ENCODE peak calls at places on chromosomes 16 and 17, in ten cellular contexts. L is left lung; D is HAP-1; X is psoas muscle; P is Peyer's patch; H is GM23338; S is GM23248; T is effector memory CD4-positive, alpha-beta T cell; U is IMR-90; Y is heart right ventricle. J is an unnamed sample.

GRCh38 chr16:66432429-66432828 is 5.3 kb downstream of the BEAN1 start:
- DNase-seq in D (no peak), U (no peak), Y (no peak), T (no peak), X (no peak), L (no peak), S (no peak), P (no peak), H (no peak), J (no peak)

GRCh38 chr17:47698749-47699535 is 5.0 kb downstream of the TBKBP1 start:
- DNase-seq in T (peak; percentile 63), D (peak; percentile 81), S (peak; percentile 70), H (peak; percentile 79), Y (peak; percentile 71), L (peak; percentile 93), X (peak; percentile 51), U (peak; percentile 29), P (peak; percentile 77), J (peak; percentile 71)

GRCh38 chr16:12917653-12918052 is 16.3 kb downstream of the SHISA9 start:
- DNase-seq in D (no peak), L (no peak), H (peak; percentile 48), Y (no peak), S (no peak), U (no peak), X (no peak), T (no peak), P (no peak), J (no peak)

GRCh38 chr16:58056580-58056979 is 31.0 kb downstream of the MMP15 start:
- DNase-seq in X (no peak), L (no peak), Y (no peak), U (no peak), T (no peak), D (no peak), P (no peak), S (no peak), H (no peak), J (no peak)

GRCh38 chr17:78597923-78598545 is 20.8 kb upstream of the DNAH17 start:
- DNase-seq in L (no peak), S (peak; percentile 86), X (no peak), P (no peak), H (no peak), Y (no peak), T (no peak), U (peak; percentile 86), D (no peak), J (no peak)

GRCh38 chr17:48954300-48954755 is 9.7 kb upstream of the SNF8 start:
- DNase-seq in P (no peak), H (peak; percentile 79), L (no peak), S (peak; percentile 69), U (peak; percentile 49), X (no peak), D (peak; percentile 75), T (no peak), Y (no peak), J (no peak)

GRCh38 chr17:71251936-71252335 is 868.9 kb upstream of the SOX9 start:
- DNase-seq in L (no peak), P (no peak), Y (no peak), S (peak; percentile 71), X (no peak), U (no peak), D (no peak), T (no peak), H (no peak), J (no peak)

GRCh38 chr17:81342062-81342699 is 47.1 kb upstream of the SLC38A10 start:
- DNase-seq in X (no peak), P (no peak), Y (no peak), D (no peak), U (no peak), S (peak; percentile 32), H (no peak), T (no peak), L (no peak), J (no peak)

GRCh38 chr17:68351395-68351794 is 60.1 kb downstream of the ARSG start:
- DNase-seq in S (peak; percentile 19), D (no peak), L (no peak), P (no peak), U (no peak), H (no peak), X (peak; percentile 43), Y (peak; percentile 24), T (no peak), J (peak; percentile 60)

GRCh38 chr16:53821487-53821886 is 117.5 kb downstream of the FTO start:
- DNase-seq in X (no peak), D (no peak), P (no peak), Y (no peak), U (peak; percentile 42), T (no peak), H (no peak), S (peak; percentile 67), L (no peak), J (no peak)

DNA sequence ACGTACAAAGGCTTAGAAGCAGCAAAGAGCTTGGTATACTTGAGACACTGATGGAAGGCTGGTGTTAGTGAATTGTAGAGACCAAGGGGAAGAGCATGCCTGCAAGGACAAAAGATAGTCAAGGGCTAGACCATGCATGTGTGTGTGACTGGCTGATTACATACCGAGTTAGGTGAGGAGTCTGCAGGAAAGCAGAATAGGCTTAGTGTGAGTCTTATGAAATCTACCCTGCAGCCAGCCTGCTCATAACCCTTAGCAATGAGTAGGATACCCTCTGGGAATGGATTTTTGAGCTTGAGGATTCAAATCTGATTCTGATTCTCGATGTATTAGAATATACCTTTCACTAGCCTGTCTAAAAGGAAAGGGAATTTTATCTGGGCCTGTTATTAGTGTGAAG is 77.0 kb downstream of the TANGO6 start:
- DNase-seq in L (no peak), H (no peak), X (no peak), Y (no peak), U (no peak), P (no peak), T (no peak), D (no peak), S (no peak), J (no peak)
- H3K36me3 ChIP-seq in L (no peaks in the 10 kb centered on the region), H (peaks cover 4% of the 10 kb centered on the region), X (no peaks in the 10 kb centered on the region), Y (peaks cover 5% of the 10 kb centered on the region), U (peaks cover 5% of the 10 kb centered on the region), P (peaks cover 8% of the 10 kb centered on the region), T (peaks cover 11% of the 10 kb centered on the region), D (peaks cover 3% of the 10 kb centered on the region), S (no peaks in the 10 kb centered on the region), J (peaks cover 17% of the 10 kb centered on the region)

GRCh38 chr16:8621572-8622314 is at the start of gene METTL22:
- DNase-seq in T (peak; percentile 80), D (peak; percentile 94), S (peak; percentile 92), L (peak; percentile 98), H (peak; percentile 89), X (peak; percentile 92), P (peak; percentile 91), U (peak; percentile 80), Y (peak; percentile 96), J (peak; percentile 83)
- H3K36me3 ChIP-seq in T (peaks cover 9% of the 10 kb centered on the region), D (peaks cover 13% of the 10 kb centered on the region), S (peaks cover 12% of the 10 kb centered on the region), L (no peaks in the 10 kb centered on the region), H (peaks cover 9% of the 10 kb centered on the region), X (peaks cover 2% of the 10 kb centered on the region), P (peaks cover 13% of the 10 kb centered on the region), U (peaks cover 12% of the 10 kb centered on the region), Y (peaks cover 13% of the 10 kb centered on the region), J (peaks cover 15% of the 10 kb centered on the region)

GRCh38 chr17:35630530-35631148 is 43.5 kb downstream of the AP2B1 start:
- DNase-seq in X (no peak), Y (no peak), T (no peak), D (no peak), U (peak; percentile 80), S (peak; percentile 82), H (no peak), P (no peak), L (no peak), J (no peak)

GRCh38 chr17:35621768-35622167 is 34.6 kb downstream of the AP2B1 start:
- DNase-seq in S (no peak), H (no peak), U (no peak), L (no peak), Y (no peak), T (no peak), P (no peak), X (no peak), D (no peak), J (no peak)

GRCh38 chr17:35627417-35627816 is 40.3 kb downstream of the AP2B1 start:
- DNase-seq in S (no peak), X (no peak), P (no peak), Y (no peak), L (no peak), U (no peak), H (no peak), T (no peak), D (no peak), J (no peak)
- H3K36me3 ChIP-seq in S (peaks cover 55% of the 10 kb centered on the region), X (peaks cover 6% of the 10 kb centered on the region), P (peaks cover 74% of the 10 kb centered on the region), Y (peaks cover 37% of the 10 kb centered on the region), L (no peaks in the 10 kb centered on the region), U (peaks cover 24% of the 10 kb centered on the region), H (peaks cover 29% of the 10 kb centered on the region), T (peaks cover 61% of the 10 kb centered on the region), D (peaks cover 48% of the 10 kb centered on the region), J (peaks cover 56% of the 10 kb centered on the region)

DNA sequence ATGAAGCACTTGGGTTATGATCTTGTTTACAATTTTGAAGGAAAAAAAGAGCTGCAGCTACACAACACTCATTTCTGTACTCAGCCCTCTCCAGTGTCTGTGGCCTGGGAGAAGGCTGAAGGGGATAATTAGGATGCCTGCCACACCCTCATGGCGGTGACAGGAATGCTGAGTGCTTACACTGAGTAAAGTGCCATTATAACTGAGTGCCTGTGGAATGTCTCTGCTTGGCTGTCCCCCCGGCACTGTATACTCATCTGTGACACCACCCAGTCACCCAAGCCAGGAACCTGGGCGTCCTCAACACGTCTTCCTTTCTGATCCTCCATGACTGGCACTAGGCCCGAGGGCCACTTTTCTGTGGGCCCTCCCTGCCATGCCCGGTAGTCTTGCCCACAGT is 3.5 kb upstream of the MRPL38 start:
- DNase-seq in H (no peak), U (no peak), X (no peak), D (peak; percentile 57), Y (peak; percentile 73), S (peak; percentile 62), L (no peak), T (no peak), P (no peak), J (peak; percentile 75)
- H3K36me3 ChIP-seq in H (no peaks in the 10 kb centered on the region), U (peaks cover 2% of the 10 kb centered on the region), X (no peaks in the 10 kb centered on the region), D (no peaks in the 10 kb centered on the region), Y (no peaks in the 10 kb centered on the region), S (no peaks in the 10 kb centered on the region), L (no peaks in the 10 kb centered on the region), T (peaks cover under 1% of the 10 kb centered on the region), P (no peaks in the 10 kb centered on the region), J (no peaks in the 10 kb centered on the region)

GRCh38 chr16:48295493-48296281 is 48.3 kb upstream of the ABCC11 start:
- DNase-seq in D (no peak), Y (no peak), U (no peak), T (no peak), P (no peak), H (no peak), X (no peak), S (no peak), L (no peak), J (no peak)

GRCh38 chr16:48300391-48300856 is 53.1 kb upstream of the ABCC11 start:
- DNase-seq in T (no peak), X (peak; percentile 23), Y (no peak), H (no peak), D (no peak), L (no peak), P (no peak), U (peak; percentile 88), S (peak; percentile 83), J (no peak)

DNA sequence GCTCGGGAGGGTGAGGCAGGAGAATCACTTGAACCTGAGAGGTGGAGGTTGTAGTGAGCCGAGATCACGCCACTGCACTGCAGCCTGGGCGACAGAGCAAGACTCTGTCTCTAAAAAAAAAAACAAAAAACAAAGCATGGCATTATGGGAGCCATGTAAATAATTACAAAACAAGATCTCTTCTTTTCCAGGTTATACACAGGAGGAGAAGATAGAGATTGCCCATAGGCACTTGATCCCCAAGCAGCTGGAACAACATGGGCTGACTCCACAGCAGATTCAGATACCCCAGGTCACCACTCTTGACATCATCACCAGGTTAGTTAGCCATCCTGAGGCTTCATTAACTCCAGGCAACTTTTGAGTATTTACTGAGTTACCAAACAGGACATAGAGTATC is 52.1 kb upstream of the ABCC11 start:
- DNase-seq in S (no peak), H (no peak), P (no peak), L (no peak), D (no peak), T (no peak), Y (no peak), X (no peak), U (no peak), J (no peak)
- H3K36me3 ChIP-seq in S (peaks cover 60% of the 10 kb centered on the region), H (peaks cover 8% of the 10 kb centered on the region), P (peaks cover 67% of the 10 kb centered on the region), L (no peaks in the 10 kb centered on the region), D (peaks cover 33% of the 10 kb centered on the region), T (peaks cover 42% of the 10 kb centered on the region), Y (peaks cover 34% of the 10 kb centered on the region), X (no peaks in the 10 kb centered on the region), U (peaks cover 33% of the 10 kb centered on the region), J (peaks cover 64% of the 10 kb centered on the region)